ENCODE peak calls at places on chromosomes 16 and 17, in eight cellular contexts. I, B, V, R, H, C, T and O are unnamed samples.

GRCh38 chr17:71628306-71628705 is 492.5 kb upstream of the SOX9 start:
- DNase-seq in I (no peak), B (no peak), V (no peak), R (no peak), H (no peak), C (no peak), T (no peak), O (no peak)

GRCh38 chr17:79563237-79564013 is 47.4 kb downstream of the RBFOX3 start:
- DNase-seq in I (no peak), B (no peak), V (no peak), R (no peak), H (no peak), C (no peak), T (no peak), O (no peak)

GRCh38 chr16:58088116-58088515 is 41.1 kb downstream of the CFAP20 start:
- DNase-seq in I (no peak), B (no peak), V (no peak), R (no peak), H (peak), C (no peak), T (no peak), O (no peak)

GRCh38 chr16:57826706-57827625 is 24.7 kb upstream of the KIFC3 start:
- DNase-seq in I (no peak), B (no peak), V (no peak), R (no peak), H (no peak), C (no peak), T (no peak), O (no peak)

GRCh38 chr16:88813396-88814143 is 1.8 kb upstream of the APRT start:
- DNase-seq in I (no peak), B (no peak), V (no peak), R (no peak), H (no peak), C (no peak), T (no peak), O (no peak)

GRCh38 chr17:43782903-43783462 is 2.7 kb downstream of the CFAP97D1 start:
- DNase-seq in I (no peak), B (no peak), V (no peak), R (no peak), H (no peak), C (no peak), T (no peak), O (no peak)

GRCh38 chr17:79942591-79943353 is 92.9 kb downstream of the TBC1D16 start:
- DNase-seq in I (no peak), B (no peak), V (no peak), R (no peak), H (peak), C (no peak), T (no peak), O (no peak)

GRCh38 chr16:88737298-88738166 is 31.2 kb downstream of the CTU2 start:
- DNase-seq in I (peak), B (peak), V (peak), R (no peak), H (peak), C (no peak), T (no peak), O (no peak)

GRCh38 chr17:50396261-50397110 is 837 bp downstream of the LRRC59 start:
- DNase-seq in I (no peak), B (no peak), V (peak), R (no peak), H (peak), C (peak), T (peak), O (no peak)

GRCh38 chr16:16945207-16945606 is 525.6 kb downstream of the XYLT1 start:
- DNase-seq in I (no peak), B (no peak), V (no peak), R (no peak), H (no peak), C (no peak), T (no peak), O (no peak)

GRCh38 chr16:19183187-19183586 is 15.1 kb downstream of the SYT17 start:
- DNase-seq in I (no peak), B (no peak), V (no peak), R (no peak), H (no peak), C (no peak), T (no peak), O (no peak)

GRCh38 chr16:82657239-82657638 is 30.5 kb downstream of the CDH13 start:
- DNase-seq in I (no peak), B (no peak), V (no peak), R (no peak), H (no peak), C (no peak), T (peak), O (no peak)

GRCh38 chr17:47277921-47278320 is 24.3 kb downstream of the ITGB3 start:
- DNase-seq in I (no peak), B (no peak), V (no peak), R (no peak), H (no peak), C (no peak), T (no peak), O (no peak)

GRCh38 chr17:77264617-77265230 is 124.0 kb downstream of the SEC14L1 start:
- DNase-seq in I (no peak), B (no peak), V (no peak), R (no peak), H (no peak), C (peak), T (no peak), O (no peak)

GRCh38 chr16:66662445-66663194 is 33.9 kb downstream of the CMTM4 start:
- DNase-seq in I (no peak), B (no peak), V (peak), R (peak), H (peak), C (no peak), T (no peak), O (no peak)

GRCh38 chr17:74151551-74152315 is 51.7 kb upstream of the RPL38 start:
- DNase-seq in I (no peak), B (no peak), V (no peak), R (no peak), H (no peak), C (no peak), T (no peak), O (no peak)

GRCh38 chr16:65515193-65515592 is 393.3 kb upstream of the CDH11 start:
- DNase-seq in I (no peak), B (no peak), V (no peak), R (no peak), H (no peak), C (no peak), T (no peak), O (no peak)

GRCh38 chr17:65088621-65089385 is 32.3 kb upstream of the GNA13 start:
- DNase-seq in I (no peak), B (no peak), V (no peak), R (no peak), H (no peak), C (no peak), T (no peak), O (no peak)

GRCh38 chr16:68529608-68529930 is 9.5 kb upstream of the ZFP90 start:
- DNase-seq in I (no peak), B (no peak), V (no peak), R (no peak), H (no peak), C (no peak), T (no peak), O (no peak)

GRCh38 chr16:30766206-30766921 is 4.2 kb downstream of the RNF40 start:
- DNase-seq in I (no peak), B (no peak), V (no peak), R (no peak), H (no peak), C (no peak), T (no peak), O (no peak)

GRCh38 chr17:65156185-65156834 is 19.1 kb downstream of the RGS9 start:
- DNase-seq in I (no peak), B (no peak), V (no peak), R (no peak), H (no peak), C (no peak), T (no peak), O (no peak)

GRCh38 chr17:78583091-78583490 is 5.9 kb upstream of the DNAH17 start:
- DNase-seq in I (no peak), B (no peak), V (no peak), R (no peak), H (peak), C (no peak), T (no peak), O (no peak)

GRCh38 chr17:58120195-58120822 is 27.9 kb upstream of the OR4D1 start:
- DNase-seq in I (peak), B (no peak), V (peak), R (no peak), H (peak), C (no peak), T (peak), O (no peak)

GRCh38 chr16:24309222-24309905 is 53.2 kb downstream of the CACNG3 start:
- DNase-seq in I (no peak), B (no peak), V (no peak), R (no peak), H (peak), C (peak), T (no peak), O (no peak)

GRCh38 chr17:50790619-50791018 is 23.3 kb upstream of the ANKRD40CL start:
- DNase-seq in I (no peak), B (no peak), V (no peak), R (no peak), H (no peak), C (no peak), T (no peak), O (no peak)

GRCh38 chr16:1262210-1262845 is 6.5 kb downstream of the TPSD1 start:
- DNase-seq in I (no peak), B (no peak), V (no peak), R (no peak), H (no peak), C (no peak), T (no peak), O (no peak)

GRCh38 chr17:40340880-40341807 is 23.4 kb downstream of the GJD3 start:
- DNase-seq in I (peak), B (peak), V (peak), R (peak), H (peak), C (peak), T (no peak), O (no peak)

GRCh38 chr17:40468560-40468959 is 25.3 kb downstream of the IGFBP4 start:
- DNase-seq in I (no peak), B (no peak), V (no peak), R (no peak), H (no peak), C (no peak), T (no peak), O (no peak)

GRCh38 chr16:46839986-46840443 is 9.0 kb upstream of the C16orf87 start:
- DNase-seq in I (no peak), B (no peak), V (no peak), R (no peak), H (no peak), C (peak), T (no peak), O (no peak)

GRCh38 chr16:1912215-1912543 is 6.0 kb downstream of the HS3ST6 start:
- DNase-seq in I (no peak), B (no peak), V (no peak), R (no peak), H (no peak), C (no peak), T (no peak), O (no peak)

GRCh38 chr16:56257260-56257659 is 66.0 kb downstream of the GNAO1 start:
- DNase-seq in I (no peak), B (no peak), V (peak), R (no peak), H (no peak), C (peak), T (no peak), O (no peak)

GRCh38 chr16:12170103-12171025 is 193.8 kb downstream of the SNX29 start:
- DNase-seq in I (no peak), B (no peak), V (no peak), R (no peak), H (no peak), C (no peak), T (no peak), O (no peak)

GRCh38 chr16:77618011-77618410 is 104.3 kb upstream of the NUDT7 start:
- DNase-seq in I (no peak), B (no peak), V (no peak), R (no peak), H (no peak), C (no peak), T (no peak), O (no peak)

GRCh38 chr17:75771334-75772281 is 6.6 kb upstream of the GALK1 start:
- DNase-seq in I (no peak), B (no peak), V (no peak), R (no peak), H (peak), C (no peak), T (no peak), O (no peak)

GRCh38 chr16:75860654-75861053 is 134.4 kb upstream of the CPHXL start:
- DNase-seq in I (no peak), B (no peak), V (no peak), R (peak), H (no peak), C (peak), T (no peak), O (no peak)

GRCh38 chr17:28993013-28993600 is 12.7 kb downstream of the SEZ6 start:
- DNase-seq in I (no peak), B (no peak), V (no peak), R (no peak), H (no peak), C (no peak), T (no peak), O (no peak)

GRCh38 chr17:74280093-74280513 is 6.1 kb downstream of the DNAI2 start:
- DNase-seq in I (peak), B (peak), V (no peak), R (no peak), H (no peak), C (no peak), T (no peak), O (no peak)

GRCh38 chr16:50467943-50468748 is 80.0 kb upstream of the NKD1 start:
- DNase-seq in I (no peak), B (no peak), V (no peak), R (peak), H (no peak), C (peak), T (no peak), O (no peak)

GRCh38 chr16:15502041-15502725 is 67.8 kb downstream of the BMERB1 start:
- DNase-seq in I (no peak), B (no peak), V (no peak), R (no peak), H (peak), C (no peak), T (peak), O (no peak)